ENCODE peak calls at places on chromosomes 6 and 20, in ten cellular contexts. One of them, this sample, is unnamed.

GRCh38 chr20:19129976-19130612 is 82.3 kb upstream of the SLC24A3 start:
- DNase-seq in EL: no peak
- DNase-seq in CD4-positive, alpha-beta memory T cell: no peak
- DNase-seq in epithelial cell of esophagus: no peak
- DNase-seq in GM12892: no peak
- DNase-seq in lung microvascular endothelial cell: no peak
- DNase-seq in effector CD4-positive, alpha-beta T cell: no peak
- DNase-seq in type B pancreatic cell: no peak
- DNase-seq in naive thymus-derived CD4-positive, alpha-beta T cell: no peak
- DNase-seq in neural crest cell: no peak
- DNase-seq in this sample: no peak

GRCh38 chr6:71349976-71350615 is 61.5 kb downstream of the OGFRL1 start:
- DNase-seq in EL: peak
- DNase-seq in CD4-positive, alpha-beta memory T cell: no peak
- DNase-seq in epithelial cell of esophagus: peak
- DNase-seq in GM12892: no peak
- DNase-seq in lung microvascular endothelial cell: peak
- DNase-seq in effector CD4-positive, alpha-beta T cell: no peak
- DNase-seq in type B pancreatic cell: no peak
- DNase-seq in naive thymus-derived CD4-positive, alpha-beta T cell: no peak
- DNase-seq in neural crest cell: no peak
- DNase-seq in this sample: no peak

GRCh38 chr6:165863801-165864200 is 200.8 kb upstream of the PDE10A start:
- DNase-seq in EL: no peak
- DNase-seq in CD4-positive, alpha-beta memory T cell: no peak
- DNase-seq in epithelial cell of esophagus: no peak
- DNase-seq in GM12892: no peak
- DNase-seq in lung microvascular endothelial cell: no peak
- DNase-seq in effector CD4-positive, alpha-beta T cell: no peak
- DNase-seq in type B pancreatic cell: no peak
- DNase-seq in naive thymus-derived CD4-positive, alpha-beta T cell: no peak
- DNase-seq in neural crest cell: no peak
- DNase-seq in this sample: no peak

GRCh38 chr20:60138263-60139127 is 180.3 kb downstream of the CDH26 start:
- DNase-seq in EL: no peak
- DNase-seq in CD4-positive, alpha-beta memory T cell: peak
- DNase-seq in epithelial cell of esophagus: peak
- DNase-seq in GM12892: no peak
- DNase-seq in lung microvascular endothelial cell: no peak
- DNase-seq in effector CD4-positive, alpha-beta T cell: peak
- DNase-seq in type B pancreatic cell: no peak
- DNase-seq in naive thymus-derived CD4-positive, alpha-beta T cell: peak
- DNase-seq in neural crest cell: no peak
- DNase-seq in this sample: no peak

GRCh38 chr20:17315491-17316231 is 88.8 kb downstream of the PCSK2 start:
- DNase-seq in EL: no peak
- DNase-seq in CD4-positive, alpha-beta memory T cell: no peak
- DNase-seq in epithelial cell of esophagus: no peak
- DNase-seq in GM12892: no peak
- DNase-seq in lung microvascular endothelial cell: no peak
- DNase-seq in effector CD4-positive, alpha-beta T cell: no peak
- DNase-seq in type B pancreatic cell: no peak
- DNase-seq in naive thymus-derived CD4-positive, alpha-beta T cell: no peak
- DNase-seq in neural crest cell: no peak
- DNase-seq in this sample: no peak

GRCh38 chr20:35171753-35172433 is at the start of gene PROCR:
- DNase-seq in EL: peak
- DNase-seq in CD4-positive, alpha-beta memory T cell: no peak
- DNase-seq in epithelial cell of esophagus: peak
- DNase-seq in GM12892: no peak
- DNase-seq in lung microvascular endothelial cell: peak
- DNase-seq in effector CD4-positive, alpha-beta T cell: no peak
- DNase-seq in type B pancreatic cell: no peak
- DNase-seq in naive thymus-derived CD4-positive, alpha-beta T cell: peak
- DNase-seq in neural crest cell: no peak
- DNase-seq in this sample: no peak

GRCh38 chr6:10618409-10618808 is 76.0 kb downstream of the C6orf52 start:
- DNase-seq in EL: no peak
- DNase-seq in CD4-positive, alpha-beta memory T cell: no peak
- DNase-seq in epithelial cell of esophagus: no peak
- DNase-seq in GM12892: no peak
- DNase-seq in lung microvascular endothelial cell: no peak
- DNase-seq in effector CD4-positive, alpha-beta T cell: no peak
- DNase-seq in type B pancreatic cell: no peak
- DNase-seq in naive thymus-derived CD4-positive, alpha-beta T cell: no peak
- DNase-seq in neural crest cell: no peak
- DNase-seq in this sample: no peak

GRCh38 chr20:37828584-37829527 is 74.1 kb upstream of the VSTM2L start:
- DNase-seq in EL: no peak
- DNase-seq in CD4-positive, alpha-beta memory T cell: no peak
- DNase-seq in epithelial cell of esophagus: no peak
- DNase-seq in GM12892: no peak
- DNase-seq in lung microvascular endothelial cell: no peak
- DNase-seq in effector CD4-positive, alpha-beta T cell: no peak
- DNase-seq in type B pancreatic cell: no peak
- DNase-seq in naive thymus-derived CD4-positive, alpha-beta T cell: no peak
- DNase-seq in neural crest cell: no peak
- DNase-seq in this sample: no peak

GRCh38 chr6:161369339-161369738 is 95.5 kb upstream of the AGPAT4 start:
- DNase-seq in EL: peak
- DNase-seq in CD4-positive, alpha-beta memory T cell: no peak
- DNase-seq in epithelial cell of esophagus: peak
- DNase-seq in GM12892: no peak
- DNase-seq in lung microvascular endothelial cell: no peak
- DNase-seq in effector CD4-positive, alpha-beta T cell: no peak
- DNase-seq in type B pancreatic cell: no peak
- DNase-seq in naive thymus-derived CD4-positive, alpha-beta T cell: no peak
- DNase-seq in neural crest cell: no peak
- DNase-seq in this sample: no peak

GRCh38 chr20:44633187-44633851 is 18.2 kb downstream of the ADA start:
- DNase-seq in EL: no peak
- DNase-seq in CD4-positive, alpha-beta memory T cell: no peak
- DNase-seq in epithelial cell of esophagus: no peak
- DNase-seq in GM12892: no peak
- DNase-seq in lung microvascular endothelial cell: no peak
- DNase-seq in effector CD4-positive, alpha-beta T cell: no peak
- DNase-seq in type B pancreatic cell: no peak
- DNase-seq in naive thymus-derived CD4-positive, alpha-beta T cell: no peak
- DNase-seq in neural crest cell: no peak
- DNase-seq in this sample: no peak

GRCh38 chr6:105836379-105836778 is 249.8 kb upstream of the PRDM1 start:
- DNase-seq in EL: no peak
- DNase-seq in CD4-positive, alpha-beta memory T cell: no peak
- DNase-seq in epithelial cell of esophagus: no peak
- DNase-seq in GM12892: no peak
- DNase-seq in lung microvascular endothelial cell: no peak
- DNase-seq in effector CD4-positive, alpha-beta T cell: no peak
- DNase-seq in type B pancreatic cell: no peak
- DNase-seq in naive thymus-derived CD4-positive, alpha-beta T cell: no peak
- DNase-seq in neural crest cell: no peak
- DNase-seq in this sample: no peak

GRCh38 chr20:22410556-22411130 is 173.7 kb downstream of the FOXA2 start:
- DNase-seq in EL: no peak
- DNase-seq in CD4-positive, alpha-beta memory T cell: no peak
- DNase-seq in epithelial cell of esophagus: no peak
- DNase-seq in GM12892: no peak
- DNase-seq in lung microvascular endothelial cell: no peak
- DNase-seq in effector CD4-positive, alpha-beta T cell: no peak
- DNase-seq in type B pancreatic cell: no peak
- DNase-seq in naive thymus-derived CD4-positive, alpha-beta T cell: no peak
- DNase-seq in neural crest cell: no peak
- DNase-seq in this sample: no peak

GRCh38 chr20:55266361-55266760 is 739.0 kb downstream of the CBLN4 start:
- DNase-seq in EL: no peak
- DNase-seq in CD4-positive, alpha-beta memory T cell: no peak
- DNase-seq in epithelial cell of esophagus: no peak
- DNase-seq in GM12892: no peak
- DNase-seq in lung microvascular endothelial cell: no peak
- DNase-seq in effector CD4-positive, alpha-beta T cell: no peak
- DNase-seq in type B pancreatic cell: no peak
- DNase-seq in naive thymus-derived CD4-positive, alpha-beta T cell: no peak
- DNase-seq in neural crest cell: no peak
- DNase-seq in this sample: no peak

GRCh38 chr6:97405818-97406409 is 122.9 kb upstream of the MMS22L start:
- DNase-seq in EL: no peak
- DNase-seq in CD4-positive, alpha-beta memory T cell: no peak
- DNase-seq in epithelial cell of esophagus: no peak
- DNase-seq in GM12892: no peak
- DNase-seq in lung microvascular endothelial cell: no peak
- DNase-seq in effector CD4-positive, alpha-beta T cell: no peak
- DNase-seq in type B pancreatic cell: no peak
- DNase-seq in naive thymus-derived CD4-positive, alpha-beta T cell: no peak
- DNase-seq in neural crest cell: no peak
- DNase-seq in this sample: no peak

GRCh38 chr20:11170565-11170964 is 496.8 kb upstream of the JAG1 start:
- DNase-seq in EL: peak
- DNase-seq in CD4-positive, alpha-beta memory T cell: no peak
- DNase-seq in epithelial cell of esophagus: no peak
- DNase-seq in GM12892: no peak
- DNase-seq in lung microvascular endothelial cell: peak
- DNase-seq in effector CD4-positive, alpha-beta T cell: no peak
- DNase-seq in type B pancreatic cell: no peak
- DNase-seq in naive thymus-derived CD4-positive, alpha-beta T cell: no peak
- DNase-seq in neural crest cell: no peak
- DNase-seq in this sample: no peak

GRCh38 chr6:111759836-111760785 is 113.1 kb downstream of the FYN start:
- DNase-seq in EL: peak
- DNase-seq in CD4-positive, alpha-beta memory T cell: peak
- DNase-seq in epithelial cell of esophagus: no peak
- DNase-seq in GM12892: no peak
- DNase-seq in lung microvascular endothelial cell: peak
- DNase-seq in effector CD4-positive, alpha-beta T cell: peak
- DNase-seq in type B pancreatic cell: no peak
- DNase-seq in naive thymus-derived CD4-positive, alpha-beta T cell: peak
- DNase-seq in neural crest cell: no peak
- DNase-seq in this sample: no peak

GRCh38 chr20:62882426-62882825 is 20.8 kb upstream of the TCFL5 start:
- DNase-seq in EL: no peak
- DNase-seq in CD4-positive, alpha-beta memory T cell: no peak
- DNase-seq in epithelial cell of esophagus: no peak
- DNase-seq in GM12892: no peak
- DNase-seq in lung microvascular endothelial cell: no peak
- DNase-seq in effector CD4-positive, alpha-beta T cell: no peak
- DNase-seq in type B pancreatic cell: no peak
- DNase-seq in naive thymus-derived CD4-positive, alpha-beta T cell: no peak
- DNase-seq in neural crest cell: no peak
- DNase-seq in this sample: no peak

GRCh38 chr6:128069180-128069579 is 168.3 kb upstream of the THEMIS start:
- DNase-seq in EL: peak
- DNase-seq in CD4-positive, alpha-beta memory T cell: no peak
- DNase-seq in epithelial cell of esophagus: no peak
- DNase-seq in GM12892: no peak
- DNase-seq in lung microvascular endothelial cell: no peak
- DNase-seq in effector CD4-positive, alpha-beta T cell: no peak
- DNase-seq in type B pancreatic cell: no peak
- DNase-seq in naive thymus-derived CD4-positive, alpha-beta T cell: no peak
- DNase-seq in neural crest cell: no peak
- DNase-seq in this sample: no peak